ENCODE peak calls at places on chromosome 13, in six cellular contexts. M is H1; O is mammary epithelial cell; Y is A549; H is stimulated activated CD4-positive, alpha-beta T cell treated with anti-CD3 and anti-CD28 coated beads, Interleukin-12 subunit alpha, Interleukin-12 subunit beta, amount 100 ng/mL, for 48 hours; W is iris pigment epithelial cell. K is an unnamed sample.

GRCh38 chr13:113639661-113640262 is 18.2 kb downstream of the ATP4B start:
- DNase-seq in Y (no peak), M (no peak), O (no peak), W (no peak), H (no peak), K (no peak)

GRCh38 chr13:32911506-32911905 is 104.7 kb upstream of the KL start:
- DNase-seq in Y (peak), O (peak), W (peak), M (no peak), H (no peak), K (peak)

GRCh38 chr13:36850790-36851438 is 31.9 kb downstream of the RFXAP start:
- DNase-seq in O (no peak), W (no peak), Y (no peak), M (peak), H (peak), K (no peak)

GRCh38 chr13:27601208-27601607 is 19.1 kb downstream of the LNX2 start:
- DNase-seq in H (no peak), W (no peak), M (no peak), Y (no peak), O (no peak), K (no peak)

GRCh38 chr13:66312312-66313087 is 917.6 kb downstream of the PCDH9 start:
- DNase-seq in Y (peak), H (no peak), M (no peak), O (no peak), W (peak), K (no peak)

GRCh38 chr13:107124730-107125129 is 556.8 kb upstream of the ARGLU1 start:
- DNase-seq in O (no peak), M (no peak), H (no peak), W (no peak), Y (no peak), K (no peak)

GRCh38 chr13:100980171-100980570 is 305.6 kb upstream of the TMTC4 start:
- DNase-seq in Y (no peak), O (no peak), M (no peak), W (no peak), H (no peak), K (no peak)

GRCh38 chr13:100240109-100240779 is 151.4 kb downstream of the PCCA start:
- DNase-seq in W (no peak), H (no peak), Y (no peak), O (no peak), M (no peak), K (no peak)

GRCh38 chr13:98976941-98977340 is 923 bp downstream of the DOCK9 start:
- DNase-seq in W (peak), H (no peak), Y (no peak), O (no peak), M (no peak), K (no peak)

GRCh38 chr13:49838989-49839388 is 46.5 kb upstream of the KPNA3 start:
- DNase-seq in O (no peak), H (no peak), W (no peak), M (no peak), Y (no peak), K (no peak)

GRCh38 chr13:37835392-37835791 is 34.2 kb downstream of the TRPC4 start:
- DNase-seq in M (no peak), H (no peak), W (no peak), O (no peak), Y (no peak), K (no peak)

GRCh38 chr13:33050161-33050560 is 33.9 kb downstream of the KL start:
- DNase-seq in H (no peak), M (no peak), O (no peak), W (peak), Y (no peak), K (no peak)

GRCh38 chr13:110616103-110617101 is 1.1 kb downstream of the NAXD start:
- DNase-seq in M (peak), O (peak), Y (peak), W (peak), H (no peak), K (no peak)

GRCh38 chr13:103772576-103772975 is 706.4 kb upstream of the SLC10A2 start:
- DNase-seq in M (no peak), Y (peak), O (no peak), H (no peak), W (no peak), K (no peak)

GRCh38 chr13:113981201-113981605 is 7.3 kb upstream of the C13orf46 start:
- DNase-seq in H (no peak), O (peak), W (peak), Y (peak), M (no peak), K (no peak)

GRCh38 chr13:113179374-113180230 is 21.2 kb downstream of the PROZ start:
- DNase-seq in W (peak), Y (no peak), O (no peak), H (no peak), M (no peak), K (no peak)

GRCh38 chr13:109199280-109199679 is 569.9 kb downstream of the MYO16 start:
- DNase-seq in M (no peak), Y (no peak), W (no peak), O (no peak), H (no peak), K (no peak)

GRCh38 chr13:49933511-49933910 is 2.6 kb downstream of the SPRYD7 start:
- DNase-seq in O (no peak), Y (no peak), H (no peak), W (peak), M (no peak), K (no peak)

GRCh38 chr13:112245959-112246358 is 130.2 kb upstream of the SPACA7 start:
- DNase-seq in W (no peak), H (no peak), Y (no peak), O (no peak), M (peak), K (no peak)

GRCh38 chr13:37667631-37668161 is 69.1 kb upstream of the POSTN start:
- DNase-seq in H (no peak), O (no peak), W (no peak), Y (no peak), M (no peak), K (no peak)

GRCh38 chr13:48278806-48279205 is 24.7 kb upstream of the RB1 start:
- DNase-seq in M (no peak), O (no peak), Y (no peak), H (no peak), W (no peak), K (no peak)

GRCh38 chr13:71754407-71754974 is 112.5 kb downstream of the DACH1 start:
- DNase-seq in W (peak), H (no peak), O (no peak), Y (no peak), M (no peak), K (no peak)

GRCh38 chr13:98741741-98742435 is 10.6 kb downstream of the SLC15A1 start:
- DNase-seq in Y (no peak), O (no peak), W (no peak), H (no peak), M (no peak), K (no peak)

GRCh38 chr13:110869805-110870706 is 44.8 kb downstream of the ANKRD10 start:
- DNase-seq in M (peak), H (no peak), O (peak), W (peak), Y (peak), K (no peak)

GRCh38 chr13:64075543-64076271 is 2660.1 kb upstream of the PCDH20 start:
- DNase-seq in M (no peak), Y (no peak), H (no peak), O (no peak), W (no peak), K (no peak)

GRCh38 chr13:76846363-76846762 is 39.8 kb downstream of the KCTD12 start:
- DNase-seq in M (no peak), O (no peak), W (no peak), Y (no peak), H (no peak), K (no peak)

GRCh38 chr13:113040597-113041292 is 64.8 kb upstream of the F7 start:
- DNase-seq in W (no peak), H (no peak), M (no peak), O (no peak), Y (no peak), K (no peak)

GRCh38 chr13:45231722-45232121 is 30.9 kb upstream of the KCTD4 start:
- DNase-seq in O (no peak), M (no peak), H (no peak), Y (no peak), W (peak), K (peak)

GRCh38 chr13:25692156-25692555 is 320.4 kb downstream of the ATP8A2 start:
- DNase-seq in Y (no peak), O (no peak), M (no peak), H (no peak), W (no peak), K (no peak)

GRCh38 chr13:40789275-40790231 is at the start of gene SLC25A15:
- DNase-seq in O (peak), Y (peak), M (peak), W (peak), H (peak), K (peak)

GRCh38 chr13:33388254-33388998 is 102.9 kb upstream of the STARD13 start:
- DNase-seq in W (no peak), Y (no peak), O (peak), M (no peak), H (no peak), K (no peak)

GRCh38 chr13:94344126-94344863 is 135.2 kb downstream of the DCT start:
- DNase-seq in W (peak), O (no peak), H (no peak), Y (no peak), M (no peak), K (no peak)

GRCh38 chr13:27034678-27035111 is 136.9 kb downstream of the USP12 start:
- DNase-seq in H (no peak), O (no peak), Y (no peak), M (peak), W (peak), K (no peak)

GRCh38 chr13:52348983-52349780 is 56.8 kb downstream of the THSD1 start:
- DNase-seq in M (no peak), H (peak), Y (peak), W (peak), O (peak), K (no peak)

GRCh38 chr13:75705395-75705794 is 69.3 kb downstream of the LMO7 start:
- DNase-seq in O (peak), Y (peak), W (peak), H (no peak), M (no peak), K (no peak)